ENCODE peak calls at places on chromosomes 4 and X, in four cellular contexts. F, T, E and Q are unnamed samples.

GRCh38 chr4:64384237-64385176 is 24.7 kb downstream of the TECRL start:
- DNase-seq in F (no peak), E (no peak), T (no peak), Q (no peak)

GRCh38 chr4:147733614-147734344 is 1.9 kb downstream of the ARHGAP10 start:
- DNase-seq in T (no peak), E (no peak), F (no peak), Q (peak)

GRCh38 chr4:123114915-123115756 is 192.7 kb upstream of the NUDT6 start:
- DNase-seq in E (no peak), T (no peak), F (no peak), Q (no peak)

GRCh38 chrX:134753185-134754008 is 95.1 kb upstream of the PLAC1 start:
- DNase-seq in F (peak), E (no peak), T (peak), Q (peak)

GRCh38 chr4:26474551-26474950 is 15.7 kb downstream of the CCKAR start:
- DNase-seq in T (no peak), E (no peak), F (no peak), Q (no peak)

GRCh38 chr4:127586922-127587571 is 45.7 kb upstream of the INTU start:
- DNase-seq in F (peak), E (no peak), T (peak), Q (peak)

GRCh38 chr4:81377231-81377630 is 94.5 kb downstream of the RASGEF1B start:
- DNase-seq in F (no peak), E (no peak), T (no peak), Q (no peak)

GRCh38 chr4:150348079-150348478 is 233.9 kb upstream of the MAB21L2 start:
- DNase-seq in E (no peak), F (no peak), T (peak), Q (no peak)

GRCh38 chrX:76428243-76429130 is 977 bp downstream of the MAGEE1 start:
- DNase-seq in F (no peak), T (no peak), E (peak), Q (peak)

GRCh38 chr4:140807491-140808257 is 51.5 kb upstream of the TBC1D9 start:
- DNase-seq in E (no peak), T (no peak), F (peak), Q (peak)

GRCh38 chr4:137705171-137705783 is 173.0 kb upstream of the PCDH18 start:
- DNase-seq in F (peak), E (no peak), T (peak), Q (peak)

GRCh38 chr4:57093816-57094481 is 16.2 kb downstream of the IGFBP7 start:
- DNase-seq in F (no peak), E (no peak), T (no peak), Q (no peak)

GRCh38 chrX:106811131-106811910 is 8.8 kb downstream of the TBC1D8B start:
- DNase-seq in E (no peak), F (no peak), T (no peak), Q (peak)